ENCODE peak calls at places on chromosome 18, in ten cellular contexts. One of them, this sample, is unnamed.
A peak's percentile ranks its signal among the peaks of the same experiment; 100 is the strongest.

GRCh38 chr18:58362027-58362575 is 266.8 kb downstream of the ALPK2 start:
- DNase-seq in H1: no peak
- DNase-seq in WERI-Rb-1: no peak
- DNase-seq in HEK293T: no peak
- DNase-seq in AG09309: peak; percentile 89
- DNase-seq in C1 segment of cervical spinal cord: no peak
- DNase-seq in GM23338: no peak
- DNase-seq in naive thymus-derived CD8-positive, alpha-beta T cell: no peak
- DNase-seq in transverse colon: no peak
- DNase-seq in RPMI8226: no peak
- DNase-seq in this sample: peak; percentile 93

GRCh38 chr18:69217271-69217670 is 183.4 kb upstream of the DOK6 start:
- DNase-seq in naive thymus-derived CD8-positive, alpha-beta T cell: no peak
- DNase-seq in transverse colon: no peak
- DNase-seq in H1: no peak
- DNase-seq in GM23338: no peak
- DNase-seq in AG09309: no peak
- DNase-seq in WERI-Rb-1: peak; percentile 8
- DNase-seq in RPMI8226: peak; percentile 56
- DNase-seq in C1 segment of cervical spinal cord: peak; percentile 14
- DNase-seq in HEK293T: no peak
- DNase-seq in this sample: no peak

GRCh38 chr18:23812566-23813440 is 123.5 kb downstream of the LAMA3 start:
- DNase-seq in HEK293T: peak; percentile 46
- DNase-seq in H1: no peak
- DNase-seq in AG09309: no peak
- DNase-seq in WERI-Rb-1: no peak
- DNase-seq in RPMI8226: peak; percentile 15
- DNase-seq in transverse colon: no peak
- DNase-seq in C1 segment of cervical spinal cord: no peak
- DNase-seq in GM23338: peak; percentile 45
- DNase-seq in naive thymus-derived CD8-positive, alpha-beta T cell: peak; percentile 45
- DNase-seq in this sample: no peak

GRCh38 chr18:52617931-52618330 is 277.9 kb downstream of the DCC start:
- DNase-seq in AG09309: no peak
- DNase-seq in transverse colon: no peak
- DNase-seq in H1: no peak
- DNase-seq in RPMI8226: no peak
- DNase-seq in C1 segment of cervical spinal cord: no peak
- DNase-seq in GM23338: no peak
- DNase-seq in naive thymus-derived CD8-positive, alpha-beta T cell: no peak
- DNase-seq in WERI-Rb-1: no peak
- DNase-seq in HEK293T: no peak
- DNase-seq in this sample: no peak

GRCh38 chr18:47928466-47928865 is 2.0 kb downstream of the SMAD2 start:
- DNase-seq in RPMI8226: no peak
- DNase-seq in C1 segment of cervical spinal cord: no peak
- DNase-seq in HEK293T: no peak
- DNase-seq in WERI-Rb-1: no peak
- DNase-seq in AG09309: no peak
- DNase-seq in GM23338: no peak
- DNase-seq in transverse colon: no peak
- DNase-seq in H1: no peak
- DNase-seq in naive thymus-derived CD8-positive, alpha-beta T cell: peak; percentile 27
- DNase-seq in this sample: no peak

GRCh38 chr18:35672897-35673296 is 91.4 kb downstream of the GALNT1 start:
- DNase-seq in C1 segment of cervical spinal cord: no peak
- DNase-seq in WERI-Rb-1: no peak
- DNase-seq in HEK293T: no peak
- DNase-seq in transverse colon: peak; percentile 50
- DNase-seq in GM23338: no peak
- DNase-seq in RPMI8226: no peak
- DNase-seq in H1: no peak
- DNase-seq in AG09309: peak; percentile 8
- DNase-seq in naive thymus-derived CD8-positive, alpha-beta T cell: no peak
- DNase-seq in this sample: no peak

GRCh38 chr18:54150226-54150625 is 74.2 kb downstream of the MBD2 start:
- DNase-seq in transverse colon: no peak
- DNase-seq in GM23338: peak; percentile 35
- DNase-seq in naive thymus-derived CD8-positive, alpha-beta T cell: no peak
- DNase-seq in RPMI8226: no peak
- DNase-seq in WERI-Rb-1: no peak
- DNase-seq in HEK293T: no peak
- DNase-seq in H1: no peak
- DNase-seq in C1 segment of cervical spinal cord: no peak
- DNase-seq in AG09309: no peak
- DNase-seq in this sample: no peak

GRCh38 chr18:74131124-74131523 is 16.5 kb downstream of the FBXO15 start:
- DNase-seq in H1: no peak
- DNase-seq in GM23338: no peak
- DNase-seq in WERI-Rb-1: no peak
- DNase-seq in transverse colon: no peak
- DNase-seq in HEK293T: no peak
- DNase-seq in AG09309: no peak
- DNase-seq in C1 segment of cervical spinal cord: no peak
- DNase-seq in RPMI8226: no peak
- DNase-seq in naive thymus-derived CD8-positive, alpha-beta T cell: no peak
- DNase-seq in this sample: no peak

GRCh38 chr18:1261054-1261453 is 356.4 kb downstream of the ADCYAP1 start:
- DNase-seq in naive thymus-derived CD8-positive, alpha-beta T cell: no peak
- DNase-seq in C1 segment of cervical spinal cord: no peak
- DNase-seq in HEK293T: no peak
- DNase-seq in H1: no peak
- DNase-seq in RPMI8226: no peak
- DNase-seq in transverse colon: no peak
- DNase-seq in GM23338: no peak
- DNase-seq in AG09309: no peak
- DNase-seq in WERI-Rb-1: no peak
- DNase-seq in this sample: no peak

GRCh38 chr18:8942909-8943545 is 159.5 kb upstream of the NDUFV2 start:
- DNase-seq in AG09309: no peak
- DNase-seq in HEK293T: no peak
- DNase-seq in GM23338: no peak
- DNase-seq in C1 segment of cervical spinal cord: no peak
- DNase-seq in RPMI8226: no peak
- DNase-seq in naive thymus-derived CD8-positive, alpha-beta T cell: no peak
- DNase-seq in transverse colon: no peak
- DNase-seq in H1: no peak
- DNase-seq in WERI-Rb-1: no peak
- DNase-seq in this sample: no peak

GRCh38 chr18:23626451-23627279 is 36.0 kb downstream of the ANKRD29 start:
- DNase-seq in naive thymus-derived CD8-positive, alpha-beta T cell: no peak
- DNase-seq in GM23338: no peak
- DNase-seq in C1 segment of cervical spinal cord: no peak
- DNase-seq in RPMI8226: no peak
- DNase-seq in AG09309: no peak
- DNase-seq in HEK293T: no peak
- DNase-seq in H1: no peak
- DNase-seq in WERI-Rb-1: no peak
- DNase-seq in transverse colon: no peak
- DNase-seq in this sample: peak; percentile 49

GRCh38 chr18:48902856-48903601 is 47.7 kb downstream of the SMAD7 start:
- DNase-seq in WERI-Rb-1: no peak
- DNase-seq in naive thymus-derived CD8-positive, alpha-beta T cell: no peak
- DNase-seq in RPMI8226: no peak
- DNase-seq in AG09309: no peak
- DNase-seq in transverse colon: no peak
- DNase-seq in C1 segment of cervical spinal cord: peak; percentile 3
- DNase-seq in H1: no peak
- DNase-seq in HEK293T: no peak
- DNase-seq in GM23338: no peak
- DNase-seq in this sample: no peak

GRCh38 chr18:50832754-50833153 is 12.9 kb upstream of the MRO start:
- DNase-seq in naive thymus-derived CD8-positive, alpha-beta T cell: no peak
- DNase-seq in WERI-Rb-1: no peak
- DNase-seq in C1 segment of cervical spinal cord: no peak
- DNase-seq in AG09309: no peak
- DNase-seq in H1: no peak
- DNase-seq in RPMI8226: no peak
- DNase-seq in transverse colon: no peak
- DNase-seq in HEK293T: no peak
- DNase-seq in GM23338: no peak
- DNase-seq in this sample: no peak

GRCh38 chr18:3479978-3480377 is 30.0 kb downstream of the TGIF1 start:
- DNase-seq in WERI-Rb-1: no peak
- DNase-seq in HEK293T: no peak
- DNase-seq in GM23338: no peak
- DNase-seq in naive thymus-derived CD8-positive, alpha-beta T cell: no peak
- DNase-seq in RPMI8226: no peak
- DNase-seq in C1 segment of cervical spinal cord: no peak
- DNase-seq in transverse colon: peak; percentile 24
- DNase-seq in AG09309: no peak
- DNase-seq in H1: no peak
- DNase-seq in this sample: no peak

GRCh38 chr18:75544496-75544895 is 117.0 kb upstream of the SMIM21 start:
- DNase-seq in C1 segment of cervical spinal cord: no peak
- DNase-seq in WERI-Rb-1: no peak
- DNase-seq in naive thymus-derived CD8-positive, alpha-beta T cell: no peak
- DNase-seq in HEK293T: no peak
- DNase-seq in AG09309: peak; percentile 32
- DNase-seq in RPMI8226: no peak
- DNase-seq in transverse colon: no peak
- DNase-seq in GM23338: no peak
- DNase-seq in H1: no peak
- DNase-seq in this sample: peak; percentile 34

GRCh38 chr18:7021994-7022840 is 95.4 kb downstream of the LAMA1 start:
- DNase-seq in AG09309: no peak
- DNase-seq in RPMI8226: peak; percentile 83
- DNase-seq in HEK293T: peak; percentile 58
- DNase-seq in GM23338: no peak
- DNase-seq in transverse colon: peak; percentile 66
- DNase-seq in naive thymus-derived CD8-positive, alpha-beta T cell: no peak
- DNase-seq in C1 segment of cervical spinal cord: peak; percentile 58
- DNase-seq in H1: no peak
- DNase-seq in WERI-Rb-1: peak; percentile 63
- DNase-seq in this sample: peak; percentile 80

GRCh38 chr18:47191956-47192355 is 15.8 kb upstream of the IER3IP1 start:
- DNase-seq in AG09309: no peak
- DNase-seq in HEK293T: no peak
- DNase-seq in GM23338: no peak
- DNase-seq in H1: no peak
- DNase-seq in WERI-Rb-1: no peak
- DNase-seq in RPMI8226: no peak
- DNase-seq in naive thymus-derived CD8-positive, alpha-beta T cell: no peak
- DNase-seq in transverse colon: no peak
- DNase-seq in C1 segment of cervical spinal cord: no peak
- DNase-seq in this sample: peak; percentile 23

GRCh38 chr18:38502539-38502938 is 936.9 kb upstream of the CELF4 start:
- DNase-seq in HEK293T: no peak
- DNase-seq in RPMI8226: no peak
- DNase-seq in GM23338: no peak
- DNase-seq in AG09309: no peak
- DNase-seq in naive thymus-derived CD8-positive, alpha-beta T cell: no peak
- DNase-seq in transverse colon: no peak
- DNase-seq in H1: no peak
- DNase-seq in C1 segment of cervical spinal cord: no peak
- DNase-seq in WERI-Rb-1: no peak
- DNase-seq in this sample: no peak

GRCh38 chr18:32906506-32907214 is 133.8 kb upstream of the KLHL14 start:
- DNase-seq in AG09309: no peak
- DNase-seq in C1 segment of cervical spinal cord: no peak
- DNase-seq in HEK293T: no peak
- DNase-seq in H1: no peak
- DNase-seq in transverse colon: no peak
- DNase-seq in RPMI8226: no peak
- DNase-seq in GM23338: peak; percentile 17
- DNase-seq in naive thymus-derived CD8-positive, alpha-beta T cell: no peak
- DNase-seq in WERI-Rb-1: no peak
- DNase-seq in this sample: no peak